ENCODE peak calls at places on chromosome 13, in six cellular contexts. U, D, T, J, A and N are unnamed samples.

GRCh38 chr13:39415403-39415802 is 187.6 kb downstream of the LHFPL6 start:
- DNase-seq in J (peak; percentile 64), D (no peak), U (no peak), A (peak; percentile 60), T (peak; percentile 78), N (peak; percentile 22)

GRCh38 chr13:111913790-111914189 is 153.2 kb upstream of the SOX1 start:
- DNase-seq in T (no peak), J (no peak), A (no peak), U (no peak), D (no peak), N (no peak)

GRCh38 chr13:71814806-71815205 is 52.2 kb downstream of the DACH1 start:
- DNase-seq in T (no peak), J (no peak), U (no peak), A (no peak), D (no peak), N (no peak)

GRCh38 chr13:113135281-113135760 is 12.7 kb downstream of the F10 start:
- DNase-seq in D (no peak), A (no peak), T (no peak), U (no peak), J (no peak), N (no peak)

GRCh38 chr13:44052843-44053607 is 173.3 kb downstream of the LACC1 start:
- DNase-seq in T (peak; percentile 78), J (peak; percentile 32), A (no peak), D (peak; percentile 27), U (no peak), N (no peak)

GRCh38 chr13:96229356-96229755 is 139.4 kb downstream of the HS6ST3 start:
- DNase-seq in J (peak; percentile 16), T (peak; percentile 2), U (no peak), D (no peak), A (no peak), N (peak; percentile 32)

GRCh38 chr13:112583592-112584277 is 4.2 kb downstream of the TUBGCP3 start:
- DNase-seq in A (no peak), J (no peak), T (no peak), D (no peak), U (no peak), N (no peak)

GRCh38 chr13:108561152-108561551 is 68.3 kb upstream of the MYO16 start:
- DNase-seq in U (no peak), J (no peak), A (no peak), D (no peak), T (no peak), N (no peak)

GRCh38 chr13:110254151-110254679 is 52.7 kb downstream of the COL4A1 start:
- DNase-seq in J (no peak), D (no peak), A (no peak), U (no peak), T (no peak), N (no peak)

GRCh38 chr13:25046985-25047660 is 48.8 kb upstream of the PABPC3 start:
- DNase-seq in T (peak; percentile 14), J (peak; percentile 17), U (no peak), A (no peak), D (peak; percentile 62), N (peak; percentile 26)

GRCh38 chr13:96940961-96941360 is 53.3 kb downstream of the OXGR1 start:
- DNase-seq in J (peak; percentile 5), U (no peak), D (no peak), T (no peak), A (no peak), N (peak; percentile 51)

GRCh38 chr13:78816592-78816991 is 157.6 kb upstream of the OBI1 start:
- DNase-seq in A (no peak), D (no peak), U (no peak), J (no peak), T (no peak), N (no peak)

GRCh38 chr13:110396913-110397379 is 89.9 kb downstream of the COL4A2 start:
- DNase-seq in A (peak; percentile 77), D (no peak), U (no peak), J (peak; percentile 100), T (peak; percentile 100), N (peak; percentile 97)

GRCh38 chr13:25657062-25657588 is 285.4 kb downstream of the ATP8A2 start:
- DNase-seq in T (no peak), U (no peak), A (no peak), J (no peak), D (no peak), N (no peak)

GRCh38 chr13:110138009-110138699 is 168.8 kb downstream of the COL4A1 start:
- DNase-seq in J (peak; percentile 70), T (peak; percentile 56), D (no peak), U (peak; percentile 13), A (peak; percentile 60), N (peak; percentile 82)

GRCh38 chr13:97191143-97191542 is 31.0 kb upstream of the MBNL2 start:
- DNase-seq in A (no peak), T (no peak), J (no peak), D (no peak), U (no peak), N (no peak)

GRCh38 chr13:67934615-67935330 is 704.6 kb upstream of the PCDH9 start:
- DNase-seq in U (no peak), J (no peak), T (no peak), D (no peak), A (no peak), N (no peak)

GRCh38 chr13:34066344-34066743 is 248.4 kb downstream of the RFC3 start:
- DNase-seq in U (no peak), J (no peak), A (no peak), T (no peak), D (no peak), N (no peak)

GRCh38 chr13:22311734-22312404 is 641.0 kb downstream of the FGF9 start:
- DNase-seq in T (no peak), D (no peak), A (peak; percentile 42), J (no peak), U (no peak), N (no peak)

GRCh38 chr13:79194272-79194671 is 211.8 kb downstream of the RBM26 start:
- DNase-seq in A (no peak), D (no peak), U (peak; percentile 64), J (no peak), T (no peak), N (no peak)

GRCh38 chr13:74306496-74306895 is 172.3 kb upstream of the KLF12 start:
- DNase-seq in A (no peak), J (peak; percentile 52), D (no peak), T (peak; percentile 23), U (no peak), N (no peak)

GRCh38 chr13:40228486-40228885 is 438.0 kb downstream of the FOXO1 start:
- DNase-seq in A (no peak), U (no peak), D (no peak), T (no peak), J (peak; percentile 45), N (no peak)

GRCh38 chr13:44301639-44302015 is 72.0 kb upstream of the SERP2 start:
- DNase-seq in A (no peak), U (no peak), T (no peak), D (no peak), J (no peak), N (no peak)

GRCh38 chr13:109162248-109163051 is 533.0 kb downstream of the MYO16 start:
- DNase-seq in D (no peak), T (no peak), A (no peak), U (no peak), J (no peak), N (peak; percentile 89)

GRCh38 chr13:48189122-48189521 is 43.9 kb upstream of the ITM2B start:
- DNase-seq in D (no peak), A (no peak), T (no peak), J (no peak), U (no peak), N (no peak)

GRCh38 chr13:47415048-47415447 is 518.2 kb upstream of the HTR2A start:
- DNase-seq in U (no peak), J (no peak), A (no peak), T (peak; percentile 29), D (no peak), N (peak; percentile 39)

GRCh38 chr13:102658678-102659077 is 36.2 kb downstream of the METTL21C start:
- DNase-seq in J (peak; percentile 25), A (no peak), D (no peak), T (no peak), U (no peak), N (no peak)

GRCh38 chr13:99656843-99657506 is 155.7 kb downstream of the TM9SF2 start:
- DNase-seq in A (no peak), T (no peak), U (peak; percentile 73), J (no peak), D (no peak), N (no peak)

GRCh38 chr13:99659234-99659633 is 158.0 kb downstream of the TM9SF2 start:
- DNase-seq in U (no peak), T (no peak), J (no peak), A (no peak), D (no peak), N (no peak)

GRCh38 chr13:99657848-99658265 is 156.6 kb downstream of the TM9SF2 start:
- DNase-seq in J (peak; percentile 29), T (peak; percentile 31), U (peak; percentile 24), A (peak; percentile 55), D (no peak), N (no peak)

GRCh38 chr13:99660101-99660500 is 158.8 kb downstream of the TM9SF2 start:
- DNase-seq in U (no peak), A (no peak), J (no peak), T (no peak), D (no peak), N (no peak)

GRCh38 chr13:99658266-99658991 is 157.2 kb downstream of the TM9SF2 start:
- DNase-seq in D (peak; percentile 65), J (peak; percentile 69), T (peak; percentile 69), A (peak; percentile 67), U (peak; percentile 54), N (peak; percentile 32)
- H3K4me3 ChIP-seq in D (peak overlapping the region; percentile 57), J (peak overlapping the region; percentile 54), T (peak overlapping the region; percentile 37), A (peak overlapping the region; percentile 63), U (peak overlapping the region; percentile 55), N (peak overlapping the region; percentile 43)

GRCh38 chr13:37942929-37943328 is 73.4 kb upstream of the TRPC4 start:
- DNase-seq in U (no peak), A (no peak), D (peak; percentile 40), J (no peak), T (no peak), N (no peak)
- H3K4me3 ChIP-seq in U (no peak overlapping the region), A (no peak overlapping the region), D (no peak overlapping the region), J (no peak overlapping the region), T (no peak overlapping the region), N (no peak overlapping the region)

GRCh38 chr13:76882431-76882830 is 3.8 kb downstream of the KCTD12 start:
- DNase-seq in T (peak; percentile 69), J (peak; percentile 87), A (no peak), D (no peak), U (no peak), N (no peak)
- H3K4me3 ChIP-seq in T (peak overlapping the region; percentile 7), J (peak overlapping the region; percentile 74), A (peak overlapping the region; percentile 84), D (no peak overlapping the region), U (no peak overlapping the region), N (no peak overlapping the region)

DNA sequence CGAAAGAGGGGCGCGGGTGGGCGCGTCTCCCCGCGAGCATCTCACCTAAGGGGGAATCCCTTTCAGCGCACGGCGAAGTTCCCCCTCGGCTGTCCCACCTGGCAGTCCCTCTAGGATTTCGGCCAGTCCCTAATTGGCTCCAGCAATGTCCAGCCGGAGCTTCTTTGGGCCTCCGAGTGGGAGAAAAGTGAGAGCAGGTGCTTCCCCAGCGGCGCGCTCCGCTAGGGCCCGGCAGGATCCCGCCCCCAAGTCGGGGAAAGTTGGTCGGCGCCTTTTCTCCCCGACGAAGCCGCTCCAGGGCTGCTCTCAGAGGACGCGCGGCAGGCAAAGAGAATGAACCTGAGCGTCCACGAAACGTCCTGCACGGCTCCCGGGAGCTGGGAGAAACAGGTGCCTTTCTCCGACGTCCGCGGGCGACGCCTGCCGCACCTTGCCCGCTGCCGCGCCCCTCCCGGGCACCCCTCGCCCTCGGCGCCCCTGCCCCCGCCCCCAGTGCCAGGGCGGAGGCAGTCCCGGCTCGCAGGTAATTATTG is 366 bp upstream of the KL start:
- DNase-seq in U (no peak), A (peak; percentile 34), J (no peak), T (no peak), D (no peak), N (no peak)
- H3K4me3 ChIP-seq in U (no peak overlapping the region), A (peak overlapping the region; percentile 71), J (no peak overlapping the region), T (no peak overlapping the region), D (no peak overlapping the region), N (no peak overlapping the region)

GRCh38 chr13:106917024-106917491 is 349.1 kb upstream of the ARGLU1 start:
- DNase-seq in D (no peak), A (peak; percentile 51), T (no peak), J (no peak), U (no peak), N (no peak)
- H3K4me3 ChIP-seq in D (no peak overlapping the region), A (peak overlapping the region; percentile 67), T (peak overlapping the region; percentile 63), J (no peak overlapping the region), U (no peak overlapping the region), N (no peak overlapping the region)